ENCODE peak calls at places on chromosomes 4 and X, in six cellular contexts. P, V, Z, N, A and R are unnamed samples.
A peak's percentile ranks its signal among the peaks of the same experiment; 100 is the strongest.

GRCh38 chr4:153634737-153635353 is 49.2 kb upstream of the TLR2 start:
- DNase-seq in P (no peak), V (no peak), Z (no peak), N (peak; percentile 46), A (peak; percentile 35), R (no peak)

GRCh38 chr4:43757147-43757546 is 691.5 kb downstream of the KCTD8 start:
- DNase-seq in P (no peak), V (no peak), Z (no peak), N (peak; percentile 26), A (no peak), R (no peak)

GRCh38 chr4:164068392-164068791 is 573.9 kb downstream of the TMA16 start:
- DNase-seq in P (no peak), V (no peak), Z (no peak), N (no peak), A (no peak), R (no peak)

GRCh38 chr4:69066945-69067344 is 29.3 kb upstream of the UGT2B7 start:
- DNase-seq in P (no peak), V (no peak), Z (no peak), N (no peak), A (no peak), R (no peak)

GRCh38 chrX:13109811-13110210 is 65.4 kb upstream of the FAM9C start:
- DNase-seq in P (no peak), V (no peak), Z (no peak), N (no peak), A (no peak), R (no peak)

GRCh38 chrX:29143756-29144155 is 556.5 kb downstream of the IL1RAPL1 start:
- DNase-seq in P (no peak), V (no peak), Z (no peak), N (no peak), A (no peak), R (no peak)

GRCh38 chrX:129825746-129826505 is 17.8 kb downstream of the ZDHHC9 start:
- DNase-seq in P (no peak), V (no peak), Z (no peak), N (no peak), A (no peak), R (no peak)

GRCh38 chr4:84914686-84915395 is 51.6 kb downstream of the WDFY3 start:
- DNase-seq in P (no peak), V (no peak), Z (no peak), N (no peak), A (no peak), R (no peak)

GRCh38 chrX:67613366-67613765 is 69.5 kb downstream of the AR start:
- DNase-seq in P (no peak), V (no peak), Z (no peak), N (no peak), A (no peak), R (no peak)

GRCh38 chr4:157702821-157703220 is 470.0 kb downstream of the GASK1B start:
- DNase-seq in P (no peak), V (no peak), Z (no peak), N (no peak), A (no peak), R (no peak)

GRCh38 chr4:74158561-74159396 is 861 bp downstream of the MTHFD2L start:
- DNase-seq in P (no peak), V (peak; percentile 53), Z (no peak), N (peak; percentile 16), A (peak; percentile 4), R (no peak)

GRCh38 chrX:150155396-150156048 is 207.6 kb upstream of the MAMLD1 start:
- DNase-seq in P (no peak), V (no peak), Z (no peak), N (peak; percentile 47), A (no peak), R (no peak)

GRCh38 chrX:152635941-152636340 is 1.8 kb upstream of the GABRQ start:
- DNase-seq in P (no peak), V (no peak), Z (no peak), N (peak; percentile 71), A (no peak), R (no peak)

GRCh38 chrX:11382935-11383334 is 89.7 kb downstream of the AMELX start:
- DNase-seq in P (no peak), V (no peak), Z (no peak), N (no peak), A (no peak), R (no peak)

GRCh38 chr4:102717448-102718092 is 43.2 kb downstream of the MANBA start:
- DNase-seq in P (no peak), V (no peak), Z (no peak), N (no peak), A (no peak), R (no peak)